ENCODE peak calls at places on chromosomes 16 and 17, in ten cellular contexts. B, E, N, X, G, A, V, D, I and F are unnamed samples. For H3K27me3, the result is how much of the 10 kb centered on the place peaks cover.

GRCh38 chr17:40936976-40937375 is 470 bp downstream of the KRT23 start:
- DNase-seq in N (no peak), A (no peak), D (no peak), E (no peak), X (no peak), B (no peak), V (no peak), G (no peak), I (no peak), F (no peak)

GRCh38 chr16:2985893-2986355 is 5.7 kb upstream of the PKMYT1 start:
- DNase-seq in B (no peak), E (peak), X (no peak), V (no peak), D (no peak), G (no peak), N (no peak), A (no peak), I (peak), F (no peak)

GRCh38 chr17:75910699-75911098 is 6.0 kb upstream of the MRPL38 start:
- DNase-seq in E (peak), D (no peak), N (no peak), V (no peak), G (no peak), I (no peak), A (no peak), B (no peak), X (no peak), F (no peak)

GRCh38 chr16:12124742-12125141 is 148.2 kb downstream of the SNX29 start:
- DNase-seq in B (no peak), E (no peak), G (no peak), D (no peak), N (no peak), I (no peak), A (no peak), V (no peak), X (no peak), F (no peak)

GRCh38 chr16:24423332-24423731 is 116.0 kb upstream of the RBBP6 start:
- DNase-seq in G (no peak), I (no peak), V (no peak), B (no peak), E (no peak), D (no peak), A (no peak), X (no peak), N (no peak), F (no peak)

GRCh38 chr17:66925811-66926500 is 38.6 kb upstream of the CACNG4 start:
- DNase-seq in A (no peak), D (no peak), G (no peak), V (no peak), I (no peak), N (no peak), X (no peak), E (no peak), B (no peak), F (peak)

GRCh38 chr16:70432304-70432799 is 6.5 kb downstream of the ST3GAL2 start:
- DNase-seq in A (no peak), I (no peak), D (no peak), N (no peak), E (no peak), G (no peak), B (no peak), X (no peak), V (no peak), F (no peak)

GRCh38 chr17:55152236-55152635 is 112.5 kb upstream of the HLF start:
- DNase-seq in N (no peak), A (no peak), E (no peak), D (no peak), X (no peak), I (no peak), B (no peak), G (no peak), V (no peak), F (no peak)

GRCh38 chr17:69093279-69093789 is 32.6 kb upstream of the ABCA9 start:
- DNase-seq in E (no peak), B (no peak), V (no peak), N (no peak), D (no peak), I (no peak), A (peak), X (peak), G (no peak), F (no peak)

DNA sequence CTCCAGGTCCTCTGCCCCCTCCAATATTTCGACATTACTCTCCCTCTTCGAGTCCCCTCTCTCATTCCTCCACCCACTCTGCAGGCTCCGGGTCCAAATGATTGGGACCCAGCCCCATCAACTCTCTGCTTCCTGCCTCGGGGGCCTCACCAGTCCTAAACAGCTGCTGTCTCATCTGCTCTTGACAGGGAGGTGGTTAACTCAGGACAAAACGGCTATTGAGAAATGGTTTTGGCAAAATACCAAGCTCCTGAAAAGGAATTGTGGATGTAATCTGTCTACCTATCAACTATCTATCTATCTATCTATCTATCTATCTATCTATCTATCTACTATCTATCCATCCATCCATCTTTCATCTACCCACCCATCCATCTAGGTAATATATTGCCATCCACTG is 2.2 kb downstream of the CD300H start:
- DNase-seq in N (no peak), G (no peak), D (no peak), E (no peak), B (no peak), I (no peak), V (no peak), X (no peak), A (no peak), F (no peak)
- H3K27me3 ChIP-seq in N (under half), G (under half), D (under half), E (under half), B (under half), I (under half), V (under half), X (under half), A (under half), F (under half)

GRCh38 chr17:29369831-29370735 is 20.1 kb upstream of the TAOK1 start:
- DNase-seq in B (peak), A (peak), E (peak), N (peak), D (peak), V (peak), I (no peak), G (no peak), X (peak), F (peak)
- TF ChIP-seq POLR2AphosphoS5 in B (no peak), A (no peak), E (no peak), N (no peak), D (peak), V (no peak), I (no peak), G (no peak), X (no peak), F (no peak)

GRCh38 chr16:788399-789126 is at the start of gene CHTF18:
- DNase-seq in A (peak), X (peak), D (peak), N (peak), B (peak), I (peak), V (peak), G (peak), E (peak), F (peak)
- TF ChIP-seq POLR2A in A (no peak), X (peak), D (no peak), N (no peak), B (peak), I (no peak), V (no peak), G (no peak), E (no peak), F (no peak)

GRCh38 chr17:21378553-21378952 is 2.4 kb downstream of the KCNJ12 start:
- DNase-seq in G (no peak), B (no peak), E (no peak), I (no peak), V (no peak), A (no peak), N (no peak), D (no peak), X (peak), F (no peak)
- H3K27me3 ChIP-seq in G (under half), B (under half), E (under half), I (under half), V (under half), A (under half), N (under half), D (under half), X (under half), F (half or more)

GRCh38 chr17:10657866-10658265 is 757 bp upstream of the MYH3 start:
- DNase-seq in A (no peak), B (no peak), E (no peak), I (no peak), N (no peak), X (no peak), G (no peak), D (no peak), V (no peak), F (no peak)
- TF ChIP-seq POLR2AphosphoS5 in A (no peak), B (no peak), E (no peak), I (no peak), N (no peak), X (no peak), G (no peak), D (no peak), V (no peak), F (no peak)

DNA sequence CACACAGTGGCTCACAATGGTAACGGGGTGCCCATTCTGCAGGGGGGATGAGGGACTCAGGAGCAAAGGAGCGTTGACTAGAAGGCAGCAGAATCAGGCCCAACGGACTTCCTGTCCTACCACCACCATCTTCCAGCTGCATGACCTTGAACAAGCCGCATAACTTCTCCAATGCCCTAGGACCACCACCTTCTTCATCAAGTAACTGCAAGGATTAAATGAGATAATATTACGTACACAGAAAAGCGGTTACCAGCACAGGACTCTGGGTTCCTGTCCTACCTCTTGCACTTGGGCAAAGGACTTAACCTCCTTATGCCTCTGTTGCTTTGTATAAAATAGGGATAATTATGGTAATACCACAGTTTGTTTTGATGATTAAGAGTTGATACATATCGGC is 4.7 kb downstream of the ASPHD1 start:
- DNase-seq in D (no peak), B (no peak), V (no peak), G (no peak), E (no peak), I (no peak), A (no peak), N (no peak), X (no peak), F (no peak)
- TF ChIP-seq POLR2A in D (no peak), B (no peak), V (no peak), G (no peak), E (no peak), I (no peak), A (no peak), N (no peak), X (no peak), F (no peak)

GRCh38 chr16:87593710-87594258 is 8.5 kb upstream of the JPH3 start:
- DNase-seq in I (no peak), X (no peak), N (no peak), E (no peak), V (no peak), G (no peak), B (no peak), D (no peak), A (no peak), F (no peak)
- H3K27me3 ChIP-seq in I (under half), X (half or more), N (under half), E (under half), V (under half), G (under half), B (half or more), D (half or more), A (under half), F (under half)

GRCh38 chr16:68770671-68771070 is 33.6 kb downstream of the CDH1 start:
- DNase-seq in G (no peak), I (no peak), E (no peak), D (no peak), A (no peak), B (no peak), V (no peak), X (no peak), N (no peak), F (no peak)
- TF ChIP-seq POLR2AphosphoS5 in G (no peak), I (no peak), E (no peak), D (no peak), A (no peak), B (no peak), V (no peak), X (no peak), N (no peak), F (no peak)